ENCODE peak calls at places on chromosome 21, in five cellular contexts. I is astrocyte of the spinal cord, M is lower leg skin, R is left lung, V is fibroblast of pulmonary artery. D is an unnamed sample.

GRCh38 chr21:35606136-35606535 is 454.2 kb downstream of the SETD4 start:
- DNase-seq in R (no peak), M (no peak), I (no peak), V (no peak), D (no peak)

GRCh38 chr21:42695324-42696025 is 42.1 kb downstream of the PDE9A start:
- DNase-seq in V (peak), I (peak), M (no peak), R (no peak), D (peak)

GRCh38 chr21:41965447-41966340 is 11.9 kb upstream of the C2CD2 start:
- DNase-seq in M (peak), R (no peak), I (no peak), V (no peak), D (no peak)

GRCh38 chr21:43971201-43971991 is 40.7 kb upstream of the TRAPPC10 start:
- DNase-seq in I (no peak), R (peak), V (no peak), M (no peak), D (no peak)

GRCh38 chr21:43767980-43768867 is 7.9 kb downstream of the CSTB start:
- DNase-seq in V (peak), I (peak), M (peak), R (peak), D (peak)

GRCh38 chr21:33268736-33269441 is 2.7 kb downstream of the IL10RB start:
- DNase-seq in I (no peak), M (peak), R (peak), V (no peak), D (no peak)

GRCh38 chr21:43717967-43718871 is 710 bp upstream of the PDXK start:
- DNase-seq in R (peak), I (no peak), V (no peak), M (no peak), D (no peak)

GRCh38 chr21:35102488-35103407 is 53.6 kb upstream of the RUNX1 start:
- DNase-seq in M (peak), I (peak), R (peak), V (no peak), D (peak)

GRCh38 chr21:42272109-42272962 is 42.9 kb downstream of the TFF3 start:
- DNase-seq in M (no peak), V (no peak), I (no peak), R (peak), D (no peak)

GRCh38 chr21:30577766-30578165 is 12.4 kb downstream of the KRTAP22-2 start:
- DNase-seq in R (no peak), M (no peak), V (peak), I (no peak), D (peak)

GRCh38 chr21:33821580-33822322 is 93.9 kb downstream of the ATP5PO start:
- DNase-seq in R (no peak), M (no peak), I (no peak), V (no peak), D (peak)

GRCh38 chr21:39350094-39351006 is 1.5 kb upstream of the HMGN1 start:
- DNase-seq in I (no peak), V (no peak), R (no peak), M (no peak), D (no peak)

GRCh38 chr21:38815060-38815405 is 9.3 kb downstream of the ETS2 start:
- DNase-seq in I (peak), R (no peak), V (no peak), M (no peak), D (peak)

GRCh38 chr21:42614811-42615342 is 38.5 kb upstream of the PDE9A start:
- DNase-seq in I (no peak), R (no peak), M (peak), V (no peak), D (no peak)

GRCh38 chr21:21187579-21187978 is 189.4 kb downstream of the NCAM2 start:
- DNase-seq in V (peak), I (no peak), M (no peak), R (no peak), D (no peak)

GRCh38 chr21:42988234-42988965 is 14.0 kb downstream of the PKNOX1 start:
- DNase-seq in R (no peak), V (peak), M (no peak), I (peak), D (peak)

GRCh38 chr21:42862774-42863503 is 16.4 kb downstream of the WDR4 start:
- DNase-seq in M (no peak), I (no peak), R (peak), V (no peak), D (no peak)

GRCh38 chr21:39263372-39263771 is 50.1 kb downstream of the BRWD1 start:
- DNase-seq in V (peak), M (no peak), I (no peak), R (no peak), D (peak)

GRCh38 chr21:42737969-42738590 is 84.7 kb downstream of the PDE9A start:
- DNase-seq in I (no peak), V (peak), R (no peak), M (no peak), D (peak)

GRCh38 chr21:45012661-45013270 is 61.6 kb upstream of the ADARB1 start:
- DNase-seq in I (no peak), M (no peak), V (no peak), R (peak), D (no peak)
- TF ChIP-seq CTCF in I (peak), M (no peak), V (no peak), R (no peak), D (peak)

GRCh38 chr21:28280611-28281010 is 712.1 kb downstream of the LTN1 start:
- DNase-seq in I (no peak), M (no peak), R (no peak), V (no peak), D (no peak)

DNA sequence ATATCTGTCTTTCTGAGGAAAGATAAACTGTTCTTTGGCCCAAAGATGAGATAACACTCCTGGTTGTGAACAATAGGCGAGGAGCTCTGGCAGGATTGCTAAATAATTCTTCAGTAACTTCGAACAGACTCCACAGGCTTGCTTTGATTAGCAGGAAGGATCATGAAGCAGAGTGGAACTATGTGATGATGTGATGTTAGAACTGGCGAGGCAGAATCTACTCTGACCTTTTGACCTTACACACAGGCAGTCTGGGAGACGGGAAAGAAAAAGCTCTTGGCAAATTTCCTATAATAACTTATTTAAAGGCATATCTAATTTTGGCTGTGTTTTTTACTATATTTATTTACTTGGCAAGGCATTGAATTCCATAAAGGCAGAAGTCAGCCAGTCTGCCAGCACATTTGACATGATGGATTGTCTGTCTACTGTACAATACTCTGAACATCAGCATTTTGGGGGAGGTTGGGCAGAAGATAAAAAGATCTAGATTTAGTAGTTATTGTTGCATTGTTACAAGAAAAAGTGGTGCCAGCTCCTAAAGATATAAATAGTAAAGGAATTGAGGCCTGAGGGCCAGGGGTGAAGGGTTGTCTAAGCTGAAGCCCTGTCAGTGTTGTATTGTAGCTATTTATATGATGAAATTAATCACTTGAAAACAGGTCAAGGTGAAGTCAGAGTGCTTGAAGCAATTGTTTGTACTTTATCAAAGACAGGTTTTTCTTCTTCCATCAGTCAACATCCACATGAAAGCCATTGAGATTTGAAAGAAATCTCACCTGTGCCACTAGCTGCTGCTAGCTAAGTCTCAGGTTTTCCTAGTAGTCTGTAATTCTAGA is 708.8 kb downstream of the LTN1 start:
- DNase-seq in V (peak), M (no peak), R (no peak), I (peak), D (peak)
- H3K4me3 ChIP-seq in V (no peak), M (no peak), R (no peak), I (no peak), D (no peak)

GRCh38 chr21:29164330-29164942 is 34.0 kb downstream of the MAP3K7CL start:
- DNase-seq in I (peak), M (no peak), V (peak), R (no peak), D (peak)
- TF ChIP-seq CTCF in I (peak), M (no peak), V (peak), R (peak), D (peak)

DNA sequence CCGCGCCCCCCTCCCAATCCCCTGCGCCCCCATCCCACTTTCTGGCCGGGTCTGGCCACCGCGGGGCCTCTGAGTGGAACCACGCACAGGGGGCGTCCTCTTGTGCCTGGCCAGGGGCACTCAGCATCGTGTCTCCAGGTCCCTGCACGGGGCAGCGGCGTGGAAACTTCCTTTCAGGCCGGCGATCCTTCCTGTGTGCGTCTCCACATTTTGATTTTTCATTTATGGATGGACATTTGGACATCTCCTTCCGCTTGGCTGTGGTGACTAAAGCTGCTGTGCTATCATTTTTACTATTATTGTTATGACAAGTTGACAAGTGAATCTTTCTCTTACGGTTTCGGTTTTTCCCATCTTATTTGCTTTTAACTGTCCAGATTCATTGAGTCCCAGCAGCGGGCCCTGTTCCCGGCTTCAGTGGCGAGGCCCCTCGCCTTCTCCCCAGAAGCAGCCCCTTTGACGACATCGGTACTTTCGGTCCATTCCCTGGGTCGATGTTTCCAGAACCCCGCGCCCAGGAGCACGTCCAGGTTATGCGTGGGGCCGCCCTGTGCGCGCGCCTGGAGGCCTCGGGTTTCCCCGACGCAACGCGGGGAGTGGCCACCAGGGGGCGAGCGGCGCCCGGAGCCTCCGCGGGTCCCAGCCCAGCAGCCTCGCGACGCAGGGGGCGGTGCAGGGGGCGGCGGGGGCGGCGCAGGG is 12.4 kb upstream of the SLC19A1 start:
- DNase-seq in M (peak), I (peak), V (peak), R (peak), D (peak)
- H3K4me3 ChIP-seq in M (peak), I (peak), V (peak), R (peak), D (peak)

GRCh38 chr21:36606292-36606982 is 92.5 kb upstream of the SIM2 start:
- DNase-seq in M (no peak), R (peak), V (no peak), I (no peak), D (no peak)
- TF ChIP-seq CTCF in M (no peak), R (no peak), V (no peak), I (no peak), D (no peak)

GRCh38 chr21:45794040-45794439 is 150.5 kb downstream of the PCBP3 start:
- DNase-seq in I (no peak), V (no peak), M (no peak), R (no peak), D (no peak)
- H3K4me3 ChIP-seq in I (no peak), V (no peak), M (no peak), R (no peak), D (no peak)

D was measured in choroid plexus epithelial cell.